ENCODE peak calls at places on chromosomes 13 and 19, in seven cellular contexts. D is stomach, U is A549, W is prostate gland, H is right lobe of liver, V is IMR-90, I is lower leg skin. Y is an unnamed sample.

GRCh38 chr19:47102561-47103135 is 10.9 kb downstream of the ZC3H4 start:
- DNase-seq in V (no peak), U (no peak), D (no peak), H (no peak), W (no peak), I (no peak), Y (no peak)

GRCh38 chr13:48126944-48127814 is 32.3 kb upstream of the MED4 start:
- DNase-seq in V (peak; percentile 60), U (peak; percentile 57), D (peak; percentile 29), I (peak; percentile 64), W (peak; percentile 23), H (no peak), Y (peak; percentile 87)

GRCh38 chr13:112055417-112056206 is 11.3 kb upstream of the SOX1 start:
- DNase-seq in U (no peak), V (no peak), H (no peak), I (no peak), W (no peak), D (no peak), Y (no peak)

GRCh38 chr19:7461841-7462629 is 26.8 kb downstream of the PEX11G start:
- DNase-seq in U (no peak), W (no peak), I (no peak), H (no peak), D (no peak), V (no peak), Y (no peak)

GRCh38 chr19:43438291-43439162 is 23.8 kb downstream of the TEX101 start:
- DNase-seq in I (peak; percentile 56), U (peak; percentile 59), H (no peak), V (peak; percentile 67), D (peak; percentile 28), W (no peak), Y (peak; percentile 86)

GRCh38 chr19:9352505-9352904 is 10.3 kb upstream of the ZNF177 start:
- DNase-seq in H (no peak), V (no peak), U (no peak), D (no peak), W (no peak), I (no peak), Y (no peak)

GRCh38 chr13:41458939-41459753 is 1.8 kb downstream of the RGCC start:
- DNase-seq in D (peak; percentile 46), I (peak; percentile 64), V (peak; percentile 72), U (peak; percentile 49), W (peak; percentile 20), H (peak; percentile 42), Y (peak; percentile 65)

GRCh38 chr13:94548382-94549240 is 47.3 kb downstream of the TGDS start:
- DNase-seq in I (no peak), H (peak; percentile 69), W (peak; percentile 36), U (peak; percentile 67), V (peak; percentile 29), D (peak; percentile 32), Y (peak; percentile 78)

GRCh38 chr13:36131215-36131930 is at the start of gene DCLK1:
- DNase-seq in I (peak; percentile 42), H (no peak), V (no peak), D (peak; percentile 29), W (peak; percentile 7), U (no peak), Y (peak; percentile 84)

GRCh38 chr13:90545070-90545840 is 802.2 kb upstream of the MIR17HG start:
- DNase-seq in H (no peak), I (no peak), U (no peak), V (no peak), W (no peak), D (no peak), Y (no peak)

GRCh38 chr19:940591-941291 is 14.9 kb downstream of the ARID3A start:
- DNase-seq in D (peak; percentile 92), H (peak; percentile 88), W (peak; percentile 54), I (peak; percentile 76), U (peak; percentile 68), V (peak; percentile 57), Y (peak; percentile 87)

GRCh38 chr13:101700598-101700997 is 248.1 kb downstream of the ITGBL1 start:
- DNase-seq in V (no peak), U (no peak), I (peak; percentile 56), W (peak; percentile 12), D (no peak), H (no peak), Y (no peak)

GRCh38 chr13:67069117-67069767 is 160.9 kb downstream of the PCDH9 start:
- DNase-seq in U (peak; percentile 69), W (no peak), V (peak; percentile 22), D (no peak), I (no peak), H (no peak), Y (no peak)

GRCh38 chr13:110575322-110576069 is 14.0 kb upstream of the RAB20 start:
- DNase-seq in H (peak; percentile 65), D (peak; percentile 49), W (no peak), U (peak; percentile 21), V (peak; percentile 48), I (no peak), Y (no peak)

GRCh38 chr13:38819053-38819452 is 132.2 kb downstream of the FREM2 start:
- DNase-seq in W (peak; percentile 28), I (no peak), V (no peak), D (peak; percentile 56), H (no peak), U (no peak), Y (peak; percentile 68)

GRCh38 chr19:54160182-54160811 is 776 bp upstream of the LENG1 start:
- DNase-seq in U (no peak), D (no peak), H (no peak), W (no peak), I (no peak), V (peak; percentile 57), Y (peak; percentile 74)
- TF ChIP-seq POLR2A in U (no peak), D (no peak), H (no peak), W (no peak), I (no peak), V (no peak), Y (no peak)

GRCh38 chr19:12672744-12673143 is 6.1 kb downstream of the WDR83 start:
- DNase-seq in W (no peak), D (no peak), U (no peak), V (no peak), I (no peak), H (no peak), Y (no peak)

GRCh38 chr19:12668346-12668745 is 1.7 kb downstream of the WDR83 start:
- DNase-seq in I (no peak), D (no peak), U (no peak), V (no peak), W (no peak), H (no peak), Y (no peak)

GRCh38 chr19:12669272-12670158 is 2.9 kb downstream of the WDR83 start:
- DNase-seq in V (peak; percentile 85), I (peak; percentile 74), U (peak; percentile 89), H (peak; percentile 77), D (peak; percentile 85), W (peak; percentile 76), Y (peak; percentile 91)

GRCh38 chr19:12668937-12669271 is 2.3 kb downstream of the WDR83 start:
- DNase-seq in V (peak; percentile 65), U (peak; percentile 50), W (peak; percentile 52), D (peak; percentile 35), I (peak; percentile 62), H (peak; percentile 65), Y (peak; percentile 84)

DNA sequence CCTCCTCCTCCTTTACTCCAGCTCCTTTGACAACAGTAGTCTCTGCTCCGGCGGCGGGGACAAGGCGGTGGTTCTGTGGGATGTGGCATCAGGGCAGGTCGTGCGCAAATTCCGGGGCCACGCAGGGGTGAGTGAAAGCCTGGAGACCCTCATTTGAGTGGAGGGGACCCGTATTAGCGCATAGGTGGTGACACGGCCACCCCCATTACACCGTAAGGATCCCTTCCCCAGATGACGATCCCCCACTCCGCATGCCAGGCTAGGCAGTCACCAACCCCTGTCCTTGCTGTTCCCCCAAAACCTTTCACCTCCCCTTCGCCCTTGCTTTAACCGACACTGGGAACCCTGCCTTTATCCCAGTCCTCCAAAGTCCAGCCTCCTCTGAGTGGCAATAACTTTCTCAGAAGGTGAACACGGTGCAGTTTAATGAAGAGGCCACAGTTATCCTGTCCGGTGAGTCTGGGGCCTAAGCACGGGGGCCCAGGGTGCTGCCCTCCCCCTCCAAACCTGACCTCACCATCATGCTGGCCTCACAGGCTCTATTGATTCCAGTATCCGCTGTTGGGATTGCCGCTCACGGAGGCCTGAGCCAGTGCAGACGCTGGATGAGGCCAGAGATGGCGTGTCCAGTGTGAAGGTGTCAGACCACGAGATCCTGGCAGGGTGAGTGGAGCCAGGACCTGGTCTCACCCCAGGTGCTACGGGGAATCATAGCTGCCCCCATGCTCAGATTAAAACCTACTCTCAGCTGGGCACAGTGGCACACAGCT is 3.7 kb downstream of the WDR83 start:
- DNase-seq in I (no peak), W (no peak), U (no peak), V (no peak), H (no peak), D (no peak), Y (no peak)
- TF ChIP-seq POLR2A in I (no peak), W (no peak), U (no peak), V (no peak), H (no peak), D (no peak), Y (no peak)

GRCh38 chr19:13985771-13986347 is 20.3 kb downstream of the RFX1 start:
- DNase-seq in V (no peak), U (no peak), H (no peak), D (no peak), W (no peak), I (no peak), Y (no peak)

GRCh38 chr19:13990085-13990484 is 16.0 kb downstream of the RFX1 start:
- DNase-seq in D (no peak), U (no peak), H (no peak), W (no peak), I (no peak), V (no peak), Y (no peak)

GRCh38 chr19:13986348-13986904 is 19.7 kb downstream of the RFX1 start:
- DNase-seq in H (peak; percentile 89), D (peak; percentile 82), U (no peak), I (peak; percentile 86), W (peak; percentile 42), V (peak; percentile 72), Y (peak; percentile 93)

GRCh38 chr19:13984875-13985741 is 21.0 kb downstream of the RFX1 start:
- DNase-seq in H (no peak), V (no peak), I (no peak), W (no peak), D (no peak), U (no peak), Y (no peak)

GRCh38 chr19:13987101-13987890 is 18.8 kb downstream of the RFX1 start:
- DNase-seq in I (no peak), V (no peak), H (no peak), D (peak; percentile 45), U (no peak), W (no peak), Y (no peak)
- TF ChIP-seq POLR2A in I (no peak), V (no peak), H (no peak), D (no peak), U (no peak), W (no peak), Y (no peak)

GRCh38 chr19:3723110-3723488 is 14.9 kb downstream of the TJP3 start:
- DNase-seq in D (no peak), H (no peak), U (no peak), V (no peak), W (no peak), I (no peak), Y (no peak)

GRCh38 chr19:3722443-3723109 is 14.4 kb downstream of the TJP3 start:
- DNase-seq in D (peak; percentile 93), W (peak; percentile 31), V (no peak), I (no peak), H (no peak), U (no peak), Y (no peak)

GRCh38 chr19:3723883-3724282 is 15.7 kb downstream of the TJP3 start:
- DNase-seq in U (no peak), H (no peak), V (no peak), D (no peak), W (no peak), I (no peak), Y (no peak)

GRCh38 chr19:3725121-3725520 is 16.9 kb downstream of the TJP3 start:
- DNase-seq in W (no peak), V (no peak), D (no peak), U (no peak), I (no peak), H (no peak), Y (no peak)

GRCh38 chr19:3725640-3726310 is 17.6 kb downstream of the TJP3 start:
- DNase-seq in U (no peak), I (no peak), W (no peak), D (peak; percentile 95), H (no peak), V (no peak), Y (no peak)
- TF ChIP-seq POLR2A in U (no peak), I (no peak), W (no peak), D (no peak), H (no peak), V (no peak), Y (no peak)

Y was measured in sigmoid colon.